ENCODE peak calls at places on chromosomes 3 and 15, in seven cellular contexts. One of them, this sample, is unnamed.

GRCh38 chr3:35946121-35946856 is 307.0 kb downstream of the ARPP21 start:
- DNase-seq in stomach: no peak
- DNase-seq in H1: no peak
- DNase-seq in K562: no peak
- DNase-seq in breast epithelium: no peak
- DNase-seq in suprapubic skin: no peak
- DNase-seq in transverse colon: no peak
- DNase-seq in this sample: no peak

GRCh38 chr3:54159917-54160316 is 37.6 kb downstream of the CACNA2D3 start:
- DNase-seq in stomach: no peak
- DNase-seq in H1: no peak
- DNase-seq in K562: no peak
- DNase-seq in breast epithelium: no peak
- DNase-seq in suprapubic skin: no peak
- DNase-seq in transverse colon: no peak
- DNase-seq in this sample: no peak

GRCh38 chr3:16350041-16350952 is 85.3 kb downstream of the OXNAD1 start:
- DNase-seq in stomach: no peak
- DNase-seq in H1: no peak
- DNase-seq in K562: no peak
- DNase-seq in breast epithelium: no peak
- DNase-seq in suprapubic skin: no peak
- DNase-seq in transverse colon: no peak
- DNase-seq in this sample: no peak

GRCh38 chr3:151478376-151478702 is 17.5 kb upstream of the IGSF10 start:
- DNase-seq in stomach: no peak
- DNase-seq in H1: no peak
- DNase-seq in K562: no peak
- DNase-seq in breast epithelium: no peak
- DNase-seq in suprapubic skin: no peak
- DNase-seq in transverse colon: no peak
- DNase-seq in this sample: no peak

GRCh38 chr15:35545316-35545824 is 595 bp downstream of the DPH6 start:
- DNase-seq in stomach: peak; percentile 31
- DNase-seq in H1: no peak
- DNase-seq in K562: peak; percentile 27
- DNase-seq in breast epithelium: no peak
- DNase-seq in suprapubic skin: peak; percentile 69
- DNase-seq in transverse colon: peak; percentile 47
- DNase-seq in this sample: peak; percentile 25

GRCh38 chr3:2511356-2511755 is 412.7 kb downstream of the CNTN4 start:
- DNase-seq in stomach: no peak
- DNase-seq in H1: no peak
- DNase-seq in K562: no peak
- DNase-seq in breast epithelium: no peak
- DNase-seq in suprapubic skin: no peak
- DNase-seq in transverse colon: no peak
- DNase-seq in this sample: no peak

GRCh38 chr3:55198554-55198953 is 270.7 kb upstream of the LRTM1 start:
- DNase-seq in stomach: no peak
- DNase-seq in H1: no peak
- DNase-seq in K562: no peak
- DNase-seq in breast epithelium: no peak
- DNase-seq in suprapubic skin: no peak
- DNase-seq in transverse colon: no peak
- DNase-seq in this sample: no peak

GRCh38 chr3:41650406-41650805 is 311.5 kb downstream of the ULK4 start:
- DNase-seq in stomach: no peak
- DNase-seq in H1: no peak
- DNase-seq in K562: no peak
- DNase-seq in breast epithelium: no peak
- DNase-seq in suprapubic skin: no peak
- DNase-seq in transverse colon: no peak
- DNase-seq in this sample: no peak

GRCh38 chr3:193554790-193555189 is at the start of gene ATP13A4:
- DNase-seq in stomach: peak; percentile 74
- DNase-seq in H1: no peak
- DNase-seq in K562: no peak
- DNase-seq in breast epithelium: no peak
- DNase-seq in suprapubic skin: no peak
- DNase-seq in transverse colon: peak; percentile 80
- DNase-seq in this sample: peak; percentile 11

GRCh38 chr3:56347219-56347871 is 120.9 kb downstream of the ERC2 start:
- DNase-seq in stomach: peak; percentile 45
- DNase-seq in H1: peak; percentile 44
- DNase-seq in K562: peak; percentile 33
- DNase-seq in breast epithelium: no peak
- DNase-seq in suprapubic skin: no peak
- DNase-seq in transverse colon: peak; percentile 10
- DNase-seq in this sample: no peak

GRCh38 chr15:85404922-85405293 is 24.5 kb downstream of the AKAP13 start:
- DNase-seq in stomach: no peak
- DNase-seq in H1: no peak
- DNase-seq in K562: no peak
- DNase-seq in breast epithelium: no peak
- DNase-seq in suprapubic skin: no peak
- DNase-seq in transverse colon: no peak
- DNase-seq in this sample: no peak

GRCh38 chr3:25002052-25002451 is 426.0 kb upstream of the RARB start:
- DNase-seq in stomach: no peak
- DNase-seq in H1: no peak
- DNase-seq in K562: no peak
- DNase-seq in breast epithelium: no peak
- DNase-seq in suprapubic skin: no peak
- DNase-seq in transverse colon: no peak
- DNase-seq in this sample: no peak

GRCh38 chr3:124076231-124076630 is 84.3 kb upstream of the ROPN1 start:
- DNase-seq in stomach: no peak
- DNase-seq in H1: no peak
- DNase-seq in K562: no peak
- DNase-seq in breast epithelium: no peak
- DNase-seq in suprapubic skin: no peak
- DNase-seq in transverse colon: no peak
- DNase-seq in this sample: no peak

GRCh38 chr3:186643493-186643892 is 3.3 kb downstream of the FETUB start:
- DNase-seq in stomach: no peak
- DNase-seq in H1: no peak
- DNase-seq in K562: no peak
- DNase-seq in breast epithelium: no peak
- DNase-seq in suprapubic skin: no peak
- DNase-seq in transverse colon: no peak
- DNase-seq in this sample: no peak

GRCh38 chr3:102722317-102722716 is 287.5 kb downstream of the ZPLD1 start:
- DNase-seq in stomach: no peak
- DNase-seq in H1: no peak
- DNase-seq in K562: no peak
- DNase-seq in breast epithelium: no peak
- DNase-seq in suprapubic skin: no peak
- DNase-seq in transverse colon: no peak
- DNase-seq in this sample: no peak

GRCh38 chr15:42375941-42376340 is 16.6 kb downstream of the CAPN3 start:
- DNase-seq in stomach: no peak
- DNase-seq in H1: no peak
- DNase-seq in K562: no peak
- DNase-seq in breast epithelium: no peak
- DNase-seq in suprapubic skin: no peak
- DNase-seq in transverse colon: no peak
- DNase-seq in this sample: no peak

GRCh38 chr3:129119365-129120100 is 2.1 kb downstream of the RAB43 start:
- DNase-seq in stomach: peak; percentile 56
- DNase-seq in H1: no peak
- DNase-seq in K562: no peak
- DNase-seq in breast epithelium: no peak
- DNase-seq in suprapubic skin: no peak
- DNase-seq in transverse colon: peak; percentile 76
- DNase-seq in this sample: peak; percentile 62

GRCh38 chr3:58591496-58592133 is 14.4 kb upstream of the FAM107A start:
- DNase-seq in stomach: no peak
- DNase-seq in H1: no peak
- DNase-seq in K562: no peak
- DNase-seq in breast epithelium: no peak
- DNase-seq in suprapubic skin: no peak
- DNase-seq in transverse colon: no peak
- DNase-seq in this sample: no peak

GRCh38 chr15:89912674-89913396 is at the start of gene ARPIN:
- DNase-seq in stomach: peak; percentile 65
- DNase-seq in H1: no peak
- DNase-seq in K562: no peak
- DNase-seq in breast epithelium: peak; percentile 61
- DNase-seq in suprapubic skin: peak; percentile 77
- DNase-seq in transverse colon: peak; percentile 62
- DNase-seq in this sample: peak; percentile 37

GRCh38 chr3:165837058-165837525 is at the start of gene BCHE:
- DNase-seq in stomach: no peak
- DNase-seq in H1: no peak
- DNase-seq in K562: no peak
- DNase-seq in breast epithelium: no peak
- DNase-seq in suprapubic skin: no peak
- DNase-seq in transverse colon: no peak
- DNase-seq in this sample: no peak

GRCh38 chr3:17986393-17986816 is 244.0 kb upstream of the TBC1D5 start:
- DNase-seq in stomach: no peak
- DNase-seq in H1: no peak
- DNase-seq in K562: no peak
- DNase-seq in breast epithelium: no peak
- DNase-seq in suprapubic skin: no peak
- DNase-seq in transverse colon: no peak
- DNase-seq in this sample: no peak

GRCh38 chr3:143265501-143266070 is 146.0 kb downstream of the CHST2 start:
- DNase-seq in stomach: no peak
- DNase-seq in H1: no peak
- DNase-seq in K562: no peak
- DNase-seq in breast epithelium: no peak
- DNase-seq in suprapubic skin: no peak
- DNase-seq in transverse colon: no peak
- DNase-seq in this sample: peak; percentile 15

GRCh38 chr3:46675843-46676567 is 17.5 kb downstream of the ALS2CL start:
- DNase-seq in stomach: no peak
- DNase-seq in H1: no peak
- DNase-seq in K562: no peak
- DNase-seq in breast epithelium: no peak
- DNase-seq in suprapubic skin: peak; percentile 54
- DNase-seq in transverse colon: no peak
- DNase-seq in this sample: no peak

GRCh38 chr15:74604983-74605809 is 10.4 kb upstream of the CLK3 start:
- DNase-seq in stomach: no peak
- DNase-seq in H1: no peak
- DNase-seq in K562: no peak
- DNase-seq in breast epithelium: no peak
- DNase-seq in suprapubic skin: no peak
- DNase-seq in transverse colon: no peak
- DNase-seq in this sample: no peak

GRCh38 chr3:160660899-160661298 is 16.1 kb upstream of the ARL14 start:
- DNase-seq in stomach: no peak
- DNase-seq in H1: no peak
- DNase-seq in K562: no peak
- DNase-seq in breast epithelium: no peak
- DNase-seq in suprapubic skin: no peak
- DNase-seq in transverse colon: no peak
- DNase-seq in this sample: no peak

GRCh38 chr15:92683511-92683834 is 27.9 kb upstream of the FAM174B start:
- DNase-seq in stomach: peak; percentile 72
- DNase-seq in H1: peak; percentile 25
- DNase-seq in K562: no peak
- DNase-seq in breast epithelium: no peak
- DNase-seq in suprapubic skin: no peak
- DNase-seq in transverse colon: peak; percentile 41
- DNase-seq in this sample: peak; percentile 39
- TF ChIP-seq POLR2A in stomach: no peak
- TF ChIP-seq POLR2A in H1: no peak
- TF ChIP-seq POLR2A in K562: no peak
- TF ChIP-seq POLR2A in breast epithelium: no peak
- TF ChIP-seq POLR2A in suprapubic skin: no peak
- TF ChIP-seq POLR2A in transverse colon: no peak
- TF ChIP-seq POLR2A in this sample: no peak

DNA sequence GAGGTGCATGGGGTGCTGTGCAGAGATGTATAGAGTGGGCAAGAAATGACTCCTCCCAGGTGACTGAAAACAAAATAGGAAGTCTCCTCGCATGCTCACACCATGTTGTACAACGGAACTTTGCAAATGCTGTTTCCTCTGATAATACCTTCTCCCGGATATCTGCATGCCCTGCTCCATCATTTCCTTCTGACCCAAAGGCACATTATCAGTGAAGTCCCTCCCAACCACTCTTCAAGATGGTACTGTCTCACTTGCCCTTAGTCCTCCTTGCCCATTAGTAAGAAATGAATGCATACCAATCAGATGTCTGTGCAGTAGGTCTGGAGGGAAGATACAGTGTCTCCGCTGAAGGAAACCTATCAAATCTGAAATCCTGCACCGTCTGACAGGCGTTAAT is 12.0 kb downstream of the TMED3 start:
- DNase-seq in stomach: no peak
- DNase-seq in H1: no peak
- DNase-seq in K562: no peak
- DNase-seq in breast epithelium: no peak
- DNase-seq in suprapubic skin: no peak
- DNase-seq in transverse colon: no peak
- DNase-seq in this sample: no peak
- H3K4me3 ChIP-seq in stomach: no peak overlapping the region
- H3K4me3 ChIP-seq in H1: no peak overlapping the region
- H3K4me3 ChIP-seq in K562: no peak overlapping the region
- H3K4me3 ChIP-seq in breast epithelium: no peak overlapping the region
- H3K4me3 ChIP-seq in suprapubic skin: no peak overlapping the region
- H3K4me3 ChIP-seq in transverse colon: no peak overlapping the region
- H3K4me3 ChIP-seq in this sample: no peak overlapping the region

DNA sequence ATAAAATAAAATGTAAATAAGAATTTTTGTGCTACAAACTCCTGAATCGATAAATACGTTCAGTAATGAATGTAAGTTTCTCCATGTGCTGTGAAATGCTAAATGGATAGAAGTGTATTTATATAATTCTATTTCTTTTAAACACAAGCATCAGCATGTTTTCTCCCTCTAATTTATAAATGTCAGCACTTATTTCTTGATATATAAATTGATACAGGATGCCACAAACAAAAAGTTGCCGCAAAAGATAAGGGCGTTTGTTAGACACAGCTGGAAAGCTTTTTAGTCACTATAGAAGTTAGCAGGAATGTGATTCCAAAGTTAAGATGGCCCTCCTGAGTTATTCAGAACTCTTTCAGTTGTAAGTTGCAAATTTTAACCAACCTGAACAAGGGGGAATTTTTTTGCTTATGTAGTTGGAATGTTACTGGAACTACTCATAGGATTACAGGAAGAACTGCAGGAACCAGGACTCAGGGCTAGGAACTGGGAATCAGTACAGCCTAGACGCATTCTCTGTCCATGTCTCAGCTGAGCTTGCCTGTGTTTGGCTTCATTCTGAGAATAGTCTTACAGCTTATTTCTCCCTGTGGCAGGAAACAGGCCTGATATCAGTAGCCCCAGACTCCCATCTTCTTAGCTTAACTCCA is 166.3 kb downstream of the VGLL4 start:
- DNase-seq in stomach: no peak
- DNase-seq in H1: no peak
- DNase-seq in K562: no peak
- DNase-seq in breast epithelium: no peak
- DNase-seq in suprapubic skin: no peak
- DNase-seq in transverse colon: no peak
- DNase-seq in this sample: no peak
- TF ChIP-seq POLR2AphosphoS5 in stomach: no peak
- TF ChIP-seq POLR2AphosphoS5 in H1: no peak
- TF ChIP-seq POLR2AphosphoS5 in K562: no peak
- TF ChIP-seq POLR2AphosphoS5 in breast epithelium: no peak
- TF ChIP-seq POLR2AphosphoS5 in suprapubic skin: no peak
- TF ChIP-seq POLR2AphosphoS5 in transverse colon: no peak
- TF ChIP-seq POLR2AphosphoS5 in this sample: no peak

GRCh38 chr15:62889734-62890505 is 152.6 kb upstream of the TPM1 start:
- DNase-seq in stomach: no peak
- DNase-seq in H1: no peak
- DNase-seq in K562: no peak
- DNase-seq in breast epithelium: no peak
- DNase-seq in suprapubic skin: no peak
- DNase-seq in transverse colon: no peak
- DNase-seq in this sample: no peak
- TF ChIP-seq POLR2A in stomach: no peak
- TF ChIP-seq POLR2A in H1: no peak
- TF ChIP-seq POLR2A in K562: no peak
- TF ChIP-seq POLR2A in breast epithelium: no peak
- TF ChIP-seq POLR2A in suprapubic skin: no peak
- TF ChIP-seq POLR2A in transverse colon: no peak
- TF ChIP-seq POLR2A in this sample: no peak